ENCODE peak calls at places on chromosomes 11 and 22, in five cellular contexts. N is progenitor cell of endocrine pancreas, S is heart right ventricle, B is HTR-8/SVneo, O is T-cell. W is an unnamed sample.

GRCh38 chr22:46613606-46613997 is 6.6 kb upstream of the GRAMD4 start:
- DNase-seq in N (no peak), O (no peak), S (no peak), B (no peak), W (no peak)

GRCh38 chr11:119389611-119390254 is 8.2 kb upstream of the USP2 start:
- DNase-seq in B (no peak), S (no peak), O (no peak), N (no peak), W (no peak)

GRCh38 chr11:19793356-19793755 is 80.7 kb downstream of the NAV2 start:
- DNase-seq in B (no peak), O (no peak), S (no peak), N (no peak), W (no peak)

GRCh38 chr22:44139773-44140172 is 41.0 kb upstream of the PARVG start:
- DNase-seq in N (no peak), S (no peak), O (no peak), B (no peak), W (no peak)

GRCh38 chr11:61834278-61835004 is 6.3 kb downstream of the FADS2 start:
- DNase-seq in B (no peak), S (peak; percentile 60), O (no peak), N (no peak), W (peak; percentile 44)

GRCh38 chr11:2100361-2101170 is 38.6 kb downstream of the IGF2 start:
- DNase-seq in S (peak; percentile 74), O (peak; percentile 9), N (no peak), B (no peak), W (no peak)

GRCh38 chr11:94557992-94558391 is 9.2 kb upstream of the PIWIL4 start:
- DNase-seq in N (no peak), O (no peak), S (no peak), B (no peak), W (no peak)

GRCh38 chr11:84564180-84564866 is 1062.8 kb downstream of the DLG2 start:
- DNase-seq in O (no peak), B (peak; percentile 6), S (no peak), N (peak; percentile 13), W (no peak)

GRCh38 chr11:10990160-10990559 is 132.3 kb upstream of the ZBED5 start:
- DNase-seq in N (no peak), O (no peak), S (no peak), B (no peak), W (no peak)